ENCODE peak calls at places on chromosomes 5 and 9, in ten cellular contexts. C, S, V, H, F, O, W, E, A and I are unnamed samples.

GRCh38 chr5:159208508-159209437 is 580 bp downstream of the RNF145 start:
- DNase-seq in C (peak), S (peak), V (no peak), H (no peak), F (peak), O (peak), W (peak), E (no peak), A (peak), I (peak)

GRCh38 chr9:84966876-84967830 is 297.6 kb downstream of the NTRK2 start:
- DNase-seq in C (no peak), S (no peak), V (no peak), H (no peak), F (no peak), O (no peak), W (no peak), E (no peak), A (no peak), I (no peak)

GRCh38 chr5:93349613-93350012 is 231.4 kb downstream of the NR2F1-AS1 start:
- DNase-seq in C (peak), S (no peak), V (no peak), H (no peak), F (peak), O (no peak), W (no peak), E (peak), A (no peak), I (no peak)

GRCh38 chr5:104186100-104186499 is 623.5 kb upstream of the NUDT12 start:
- DNase-seq in C (no peak), S (no peak), V (no peak), H (no peak), F (no peak), O (peak), W (peak), E (no peak), A (no peak), I (peak)

GRCh38 chr9:138043411-138044345 is 166.1 kb downstream of the CACNA1B start:
- DNase-seq in C (no peak), S (no peak), V (no peak), H (peak), F (no peak), O (no peak), W (peak), E (no peak), A (no peak), I (no peak)

GRCh38 chr5:179054876-179055275 is 5.3 kb upstream of the ZNF354C start:
- DNase-seq in C (no peak), S (no peak), V (no peak), H (no peak), F (no peak), O (no peak), W (no peak), E (no peak), A (no peak), I (no peak)

GRCh38 chr9:107929439-107929838 is 439.9 kb upstream of the KLF4 start:
- DNase-seq in C (no peak), S (peak), V (no peak), H (no peak), F (peak), O (no peak), W (no peak), E (no peak), A (no peak), I (peak)

GRCh38 chr5:179817071-179817840 is 3.4 kb upstream of the SQSTM1 start:
- DNase-seq in C (peak), S (no peak), V (no peak), H (no peak), F (no peak), O (no peak), W (no peak), E (no peak), A (no peak), I (peak)

GRCh38 chr5:154370119-154370518 is 75.7 kb upstream of the SAP30L start:
- DNase-seq in C (no peak), S (no peak), V (no peak), H (no peak), F (peak), O (no peak), W (no peak), E (no peak), A (no peak), I (no peak)

GRCh38 chr5:14685757-14686156 is 21.2 kb downstream of the OTULIN start:
- DNase-seq in C (peak), S (no peak), V (no peak), H (no peak), F (peak), O (peak), W (no peak), E (peak), A (peak), I (no peak)